ENCODE peak calls at places on chromosomes 4 and X, in nine cellular contexts. R, E, O, W, Z, C, H, M and L are unnamed samples.

GRCh38 chr4:62301500-62301899 is 1101.4 kb downstream of the ADGRL3 start:
- DNase-seq in E (no peak), Z (no peak), R (no peak), W (no peak), H (no peak), C (no peak), O (no peak), M (no peak), L (no peak)

GRCh38 chr4:109982521-109982920 is 69.8 kb downstream of the EGF start:
- DNase-seq in M (no peak), O (no peak), C (no peak), H (no peak), Z (no peak), R (no peak), E (no peak), W (no peak), L (no peak)

GRCh38 chr4:52377563-52377962 is 281.5 kb downstream of the USP46 start:
- DNase-seq in M (no peak), C (no peak), O (no peak), H (no peak), Z (no peak), E (no peak), R (no peak), W (no peak), L (no peak)

GRCh38 chrX:39453847-39454645 is 643.7 kb downstream of the BCOR start:
- DNase-seq in O (no peak), Z (no peak), H (no peak), M (no peak), C (no peak), E (no peak), R (no peak), W (no peak), L (no peak)

GRCh38 chr4:74096265-74096980 is 2.6 kb downstream of the CXCL2 start:
- DNase-seq in R (no peak), W (no peak), M (no peak), C (no peak), O (no peak), E (no peak), H (no peak), Z (no peak), L (no peak)

GRCh38 chr4:9944431-9945425 is 76.6 kb downstream of the SLC2A9 start:
- DNase-seq in W (no peak), H (no peak), Z (no peak), C (no peak), E (no peak), R (peak; percentile 33), M (peak; percentile 26), O (no peak), L (no peak)

GRCh38 chr4:137531951-137532868 is at the start of gene PCDH18:
- DNase-seq in W (peak; percentile 94), O (peak; percentile 74), R (peak; percentile 79), H (peak; percentile 4), E (no peak), Z (no peak), M (peak; percentile 89), C (no peak), L (peak; percentile 87)

GRCh38 chrX:2316534-2316933 is 184.2 kb downstream of the DHRSX start:
- DNase-seq in C (no peak), O (no peak), W (no peak), M (no peak), H (no peak), E (no peak), R (no peak), Z (no peak), L (no peak)

GRCh38 chr4:4995866-4996265 is 23.4 kb downstream of the CYTL1 start:
- DNase-seq in O (no peak), Z (no peak), R (no peak), H (no peak), C (no peak), E (no peak), M (no peak), W (no peak), L (no peak)

GRCh38 chrX:145213504-145213903 is 33.8 kb upstream of the SPANXN1 start:
- DNase-seq in R (no peak), O (no peak), M (no peak), H (no peak), Z (no peak), C (peak; percentile 17), W (peak; percentile 28), E (no peak), L (no peak)

GRCh38 chrX:75155454-75155829 is 641 bp downstream of the ABCB7 start:
- DNase-seq in C (peak; percentile 26), H (no peak), Z (no peak), O (no peak), R (no peak), E (no peak), M (no peak), W (no peak), L (no peak)

GRCh38 chr4:151004222-151004621 is 10.9 kb downstream of the LRBA start:
- DNase-seq in M (no peak), W (no peak), C (peak; percentile 42), O (no peak), E (peak; percentile 12), H (no peak), R (no peak), Z (no peak), L (no peak)

GRCh38 chr4:7395635-7396034 is 39.1 kb downstream of the PSAPL1 start:
- DNase-seq in O (no peak), H (no peak), Z (peak; percentile 35), W (no peak), M (peak; percentile 37), R (peak; percentile 23), C (no peak), E (no peak), L (peak; percentile 22)

GRCh38 chrX:8632949-8633348 is 99.0 kb downstream of the ANOS1 start:
- DNase-seq in W (peak; percentile 39), E (no peak), Z (no peak), H (no peak), R (no peak), O (no peak), C (no peak), M (no peak), L (no peak)

GRCh38 chr4:85488416-85488815 is 13.5 kb downstream of the ARHGAP24 start:
- DNase-seq in R (no peak), H (no peak), M (no peak), O (no peak), E (no peak), Z (no peak), W (no peak), C (no peak), L (no peak)

GRCh38 chr4:152310223-152310622 is 225.7 kb downstream of the FBXW7 start:
- DNase-seq in M (no peak), Z (no peak), W (no peak), R (no peak), H (no peak), C (no peak), O (no peak), E (no peak), L (no peak)

GRCh38 chrX:113399501-113400192 is 559.0 kb upstream of the AMOT start:
- DNase-seq in M (no peak), W (no peak), R (no peak), C (no peak), O (no peak), Z (no peak), E (peak; percentile 3), H (no peak), L (no peak)

GRCh38 chrX:53831662-53832635 is 145.4 kb upstream of the HUWE1 start:
- DNase-seq in H (no peak), R (peak; percentile 53), M (no peak), E (peak; percentile 28), O (peak; percentile 33), W (peak; percentile 42), C (peak; percentile 49), Z (no peak), L (no peak)
- TF ChIP-seq CTCF in H (peak; percentile 22), R (no peak), M (no peak), E (peak; percentile 62), O (no peak), W (no peak), C (peak; percentile 38), Z (peak; percentile 24), L (peak; percentile 27)

DNA sequence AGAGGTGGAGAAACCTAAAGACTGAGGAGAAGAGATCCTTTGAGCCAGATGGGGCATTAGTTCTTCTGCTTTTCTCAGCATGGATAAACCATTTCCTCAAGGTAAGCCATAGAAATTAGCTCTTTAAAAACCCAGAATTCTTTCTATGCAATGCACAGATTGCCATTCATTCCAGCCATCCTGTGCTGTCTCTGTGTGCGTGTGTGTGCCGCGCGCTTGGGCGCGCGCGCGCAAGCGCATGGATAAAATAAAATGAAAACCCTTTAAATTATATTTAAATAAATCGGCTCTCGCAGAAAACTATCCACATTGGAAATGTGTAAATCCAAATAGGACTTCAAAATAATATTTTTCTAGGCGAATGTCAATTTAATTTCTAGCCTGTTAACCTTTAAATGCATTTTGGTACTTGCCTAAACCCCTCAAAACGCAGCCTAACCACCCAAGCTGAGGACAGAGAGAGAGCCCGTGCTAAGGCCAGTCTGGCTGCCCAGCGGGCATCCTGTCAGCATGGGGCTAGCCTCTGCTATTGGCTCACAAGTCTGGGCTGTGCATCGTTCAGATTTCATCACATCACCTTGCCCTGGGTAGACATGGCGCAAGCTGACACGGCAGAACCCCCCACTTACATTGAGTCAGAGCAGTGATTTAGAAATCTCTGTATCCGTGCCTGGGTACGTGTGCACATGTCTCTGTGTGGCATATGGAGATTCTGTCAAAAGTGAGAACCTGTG is 112.9 kb upstream of the VAMP7 start:
- DNase-seq in O (no peak), E (no peak), C (peak; percentile 1), Z (peak; percentile 54), H (no peak), R (no peak), M (no peak), W (no peak), L (no peak)
- H3K4me3 ChIP-seq in O (no peak overlapping the region), E (peak overlapping the region; percentile 19), C (no peak overlapping the region), Z (peak overlapping the region; percentile 68), H (peak overlapping the region; percentile 12), R (no peak overlapping the region), M (peak overlapping the region; percentile 43), W (peak overlapping the region; percentile 58), L (peak overlapping the region; percentile 13)

GRCh38 chrX:153301746-153302145 is 19.8 kb downstream of the PNMA6F start:
- DNase-seq in M (no peak), Z (no peak), W (no peak), H (no peak), O (no peak), E (no peak), R (no peak), C (no peak), L (no peak)

GRCh38 chrX:153299855-153300254 is 21.7 kb downstream of the PNMA6F start:
- DNase-seq in C (no peak), W (no peak), O (no peak), R (no peak), M (no peak), Z (no peak), E (no peak), H (no peak), L (no peak)

GRCh38 chrX:153302796-153303195 is 18.8 kb downstream of the PNMA6F start:
- DNase-seq in C (no peak), M (no peak), H (no peak), E (no peak), R (no peak), O (no peak), W (no peak), Z (peak; percentile 38), L (no peak)

GRCh38 chrX:153297376-153297775 is 24.2 kb downstream of the PNMA6F start:
- DNase-seq in M (no peak), H (no peak), O (no peak), R (no peak), C (no peak), E (no peak), W (no peak), Z (no peak), L (no peak)
- TF ChIP-seq POLR2A in M (no peak), H (no peak), O (no peak), R (no peak), C (no peak), E (no peak), W (no peak), Z (no peak), L (no peak)

GRCh38 chr4:36351082-36351666 is 69.8 kb downstream of the DTHD1 start:
- DNase-seq in E (peak; percentile 36), H (peak; percentile 7), W (peak; percentile 89), O (peak; percentile 72), Z (peak; percentile 82), M (no peak), R (peak; percentile 92), C (peak; percentile 74), L (peak; percentile 72)
- TF ChIP-seq CTCF in E (peak; percentile 71), H (peak; percentile 63), W (peak; percentile 64), O (peak; percentile 70), Z (peak; percentile 60), M (peak; percentile 70), R (peak; percentile 72), C (peak; percentile 92), L (peak; percentile 61)